ENCODE peak calls at places on chromosomes 6 and 20, in eight cellular contexts. G is NAMALWA; K is endodermal cell; Y is heart right ventricle; I is ELF-1; S is activated gamma-delta T cell treated with Interleukin-2 at 50 U/mL for 16 hours; M is B cell; D is activated CD8-positive, alpha-beta T cell treated with anti-CD3 and anti-CD28 coated beads, Interleukin-2, amount 10 ng/mL, durations not matched to agents 7 days and 5 days. N is an unnamed sample.

GRCh38 chr20:24066075-24066700 is 77.6 kb upstream of the GGTLC1 start:
- DNase-seq in M (no peak), Y (no peak), G (no peak), K (no peak), D (peak), I (no peak), S (peak), N (no peak)

GRCh38 chr20:19701449-19701848 is 56.6 kb upstream of the RIN2 start:
- DNase-seq in Y (no peak), S (no peak), M (peak), I (no peak), G (peak), D (no peak), K (no peak), N (no peak)

GRCh38 chr20:24475356-24475755 is 5.9 kb downstream of the SYNDIG1 start:
- DNase-seq in D (no peak), I (no peak), S (no peak), M (no peak), Y (no peak), G (no peak), K (no peak), N (no peak)

GRCh38 chr6:163427498-163428254 is 13.2 kb downstream of the QKI start:
- DNase-seq in K (no peak), S (no peak), Y (no peak), M (peak), I (no peak), G (peak), D (no peak), N (no peak)

GRCh38 chr6:33073431-33073871 is at the start of gene HLA-DPA1:
- DNase-seq in Y (peak), I (no peak), D (peak), M (peak), G (peak), K (peak), S (peak), N (peak)

GRCh38 chr20:18388860-18389259 is 78.0 kb downstream of the DZANK1 start:
- DNase-seq in S (no peak), D (no peak), K (no peak), M (no peak), G (no peak), Y (no peak), I (no peak), N (no peak)

GRCh38 chr6:36957773-36958271 is 3.3 kb downstream of the PI16 start:
- DNase-seq in K (no peak), M (no peak), Y (no peak), D (no peak), I (no peak), G (no peak), S (no peak), N (no peak)

GRCh38 chr6:37279366-37280134 is 21.6 kb upstream of the TMEM217 start:
- DNase-seq in I (no peak), Y (no peak), M (no peak), G (no peak), K (no peak), D (no peak), S (no peak), N (no peak)

GRCh38 chr6:27836783-27837635 is 75.2 kb downstream of the OR2B2 start:
- DNase-seq in D (peak), Y (peak), G (peak), K (peak), S (peak), I (peak), M (peak), N (peak)

GRCh38 chr6:10410214-10410873 is 4.5 kb downstream of the TFAP2A start:
- DNase-seq in S (no peak), K (no peak), Y (no peak), D (no peak), I (no peak), G (no peak), M (no peak), N (no peak)

GRCh38 chr6:30206799-30207618 is 6.2 kb downstream of the TRIM26 start:
- DNase-seq in Y (no peak), K (peak), S (no peak), D (no peak), G (no peak), M (no peak), I (peak), N (no peak)

GRCh38 chr20:25533920-25534700 is 51.2 kb downstream of the NINL start:
- DNase-seq in K (no peak), M (no peak), S (no peak), G (no peak), D (no peak), I (no peak), Y (no peak), N (no peak)

GRCh38 chr20:17698419-17698818 is 1.3 kb upstream of the BANF2 start:
- DNase-seq in D (no peak), K (no peak), S (no peak), I (no peak), G (no peak), Y (no peak), M (no peak), N (no peak)

GRCh38 chr6:2877057-2877882 is 25.8 kb downstream of the SERPINB9 start:
- DNase-seq in G (no peak), I (peak), K (peak), D (peak), M (no peak), Y (no peak), S (no peak), N (no peak)

GRCh38 chr6:52403627-52404026 is 16.5 kb upstream of the EFHC1 start:
- DNase-seq in D (no peak), M (no peak), Y (peak), G (no peak), I (no peak), K (no peak), S (no peak), N (no peak)

GRCh38 chr6:139981810-139982550 is 607.5 kb upstream of the CITED2 start:
- DNase-seq in D (no peak), M (no peak), S (no peak), I (peak), Y (peak), G (peak), K (peak), N (no peak)

GRCh38 chr20:49986049-49986448 is 3.3 kb downstream of the SNAI1 start:
- DNase-seq in I (no peak), G (no peak), M (no peak), Y (no peak), D (no peak), K (no peak), S (no peak), N (no peak)

GRCh38 chr6:17115251-17116089 is 13.6 kb downstream of the STMND1 start:
- DNase-seq in Y (no peak), I (no peak), K (no peak), D (no peak), G (no peak), M (no peak), S (no peak), N (no peak)

GRCh38 chr6:34485321-34486060 is 19.6 kb downstream of the PACSIN1 start:
- DNase-seq in G (no peak), I (no peak), D (no peak), M (no peak), K (peak), Y (no peak), S (no peak), N (no peak)

GRCh38 chr6:150499882-150500312 is 99.8 kb upstream of the PLEKHG1 start:
- DNase-seq in Y (no peak), I (no peak), D (no peak), G (no peak), M (no peak), K (no peak), S (no peak), N (no peak)

GRCh38 chr20:34709836-34710567 is 5.9 kb downstream of the TP53INP2 start:
- DNase-seq in D (peak), I (peak), M (peak), K (peak), G (peak), Y (peak), S (no peak), N (peak)

GRCh38 chr6:43143235-43144124 is 27.6 kb upstream of the SRF start:
- DNase-seq in G (peak), M (peak), I (peak), K (peak), S (peak), Y (peak), D (peak), N (peak)

GRCh38 chr6:139364302-139364981 is 10.0 kb downstream of the CITED2 start:
- DNase-seq in K (no peak), I (no peak), D (no peak), S (no peak), M (peak), Y (no peak), G (peak), N (peak)

GRCh38 chr20:48864254-48864653 is 36.5 kb upstream of the PREX1 start:
- DNase-seq in K (no peak), G (no peak), M (no peak), S (no peak), I (no peak), Y (no peak), D (no peak), N (no peak)

GRCh38 chr20:35598899-35599775 is 16.5 kb upstream of the SPAG4 start:
- DNase-seq in D (no peak), S (no peak), I (no peak), K (no peak), Y (no peak), M (no peak), G (no peak), N (no peak)

GRCh38 chr20:49853640-49854039 is 41.0 kb downstream of the SLC9A8 start:
- DNase-seq in Y (no peak), I (peak), S (no peak), D (no peak), K (peak), M (no peak), G (no peak), N (no peak)

GRCh38 chr20:7741866-7742265 is 198.4 kb downstream of the HAO1 start:
- DNase-seq in K (no peak), G (no peak), Y (no peak), I (no peak), M (no peak), D (no peak), S (no peak), N (no peak)

GRCh38 chr6:84263557-84263956 is 36.1 kb upstream of the CEP162 start:
- DNase-seq in S (no peak), G (no peak), D (no peak), Y (no peak), I (peak), M (no peak), K (no peak), N (no peak)

GRCh38 chr20:45088247-45088646 is 12.7 kb downstream of the KCNS1 start:
- DNase-seq in K (no peak), G (no peak), D (no peak), M (no peak), I (no peak), S (no peak), Y (no peak), N (no peak)

GRCh38 chr6:73367761-73368355 is 1.8 kb downstream of the OOEP start:
- DNase-seq in I (no peak), Y (no peak), S (no peak), D (no peak), M (no peak), G (no peak), K (no peak), N (no peak)

GRCh38 chr6:39707962-39708683 is 17.1 kb downstream of the KIF6 start:
- DNase-seq in Y (no peak), G (no peak), K (no peak), I (no peak), D (no peak), S (no peak), M (no peak), N (no peak)

GRCh38 chr6:20182926-20183521 is 29.2 kb downstream of the MBOAT1 start:
- DNase-seq in I (no peak), D (no peak), K (no peak), S (no peak), G (no peak), Y (peak), M (no peak), N (no peak)

N was measured in KG1.